ENCODE peak calls at places on chromosomes 13 and 19, in eight cellular contexts. D is GM23338; G is NB4; E is BE2C; Q is AG10803; K is thoracic aorta; Y is fibroblast of mammary gland; S is stimulated activated naive CD4-positive, alpha-beta T cell. O is an unnamed sample.

GRCh38 chr19:9205506-9206113 is 13.8 kb downstream of the OR7D4 start:
- DNase-seq in D (peak; percentile 79), G (peak; percentile 83), E (peak; percentile 78), Q (peak; percentile 59), K (peak; percentile 3), Y (peak; percentile 62), S (peak; percentile 31), O (peak; percentile 68)

GRCh38 chr13:105638446-105638845 is 897.0 kb downstream of the EFNB2 start:
- DNase-seq in D (no peak), G (no peak), E (no peak), Q (no peak), K (no peak), Y (no peak), S (no peak), O (no peak)

GRCh38 chr13:102913924-102914628 is 68.2 kb downstream of the ERCC5 start:
- DNase-seq in D (no peak), G (no peak), E (no peak), Q (peak; percentile 51), K (no peak), Y (peak; percentile 55), S (no peak), O (no peak)

GRCh38 chr19:2330632-2331284 is 2.3 kb downstream of the SPPL2B start:
- DNase-seq in D (no peak), G (peak; percentile 66), E (no peak), Q (no peak), K (no peak), Y (no peak), S (no peak), O (no peak)

GRCh38 chr19:37932985-37933953 is 26.3 kb downstream of the SIPA1L3 start:
- DNase-seq in D (no peak), G (peak; percentile 71), E (peak; percentile 53), Q (peak; percentile 35), K (no peak), Y (peak; percentile 48), S (no peak), O (no peak)

GRCh38 chr13:111908391-111908790 is 158.6 kb upstream of the SOX1 start:
- DNase-seq in D (no peak), G (no peak), E (no peak), Q (no peak), K (no peak), Y (no peak), S (no peak), O (no peak)

GRCh38 chr13:112754281-112755025 is 64.6 kb downstream of the ATP11A start:
- DNase-seq in D (no peak), G (no peak), E (no peak), Q (no peak), K (no peak), Y (no peak), S (no peak), O (no peak)

GRCh38 chr13:32115069-32115468 is 83.5 kb downstream of the FRY start:
- DNase-seq in D (no peak), G (peak; percentile 70), E (no peak), Q (no peak), K (no peak), Y (no peak), S (no peak), O (no peak)

GRCh38 chr13:110108348-110109139 is 198.4 kb downstream of the COL4A1 start:
- DNase-seq in D (peak; percentile 70), G (peak; percentile 91), E (peak; percentile 50), Q (peak; percentile 90), K (peak; percentile 53), Y (peak; percentile 90), S (no peak), O (peak; percentile 83)

GRCh38 chr19:57317503-57317902 is 2.8 kb upstream of the ZNF543 start:
- DNase-seq in D (peak; percentile 66), G (no peak), E (peak; percentile 21), Q (no peak), K (no peak), Y (no peak), S (no peak), O (no peak)

GRCh38 chr19:33376423-33376822 is 2.9 kb downstream of the CEBPG start:
- DNase-seq in D (no peak), G (no peak), E (no peak), Q (peak; percentile 88), K (peak; percentile 66), Y (peak; percentile 96), S (no peak), O (no peak)

GRCh38 chr13:52961196-52961845 is 67.3 kb upstream of the OLFM4 start:
- DNase-seq in D (peak; percentile 61), G (no peak), E (no peak), Q (no peak), K (no peak), Y (no peak), S (no peak), O (no peak)

GRCh38 chr13:67736646-67737420 is 506.7 kb upstream of the PCDH9 start:
- DNase-seq in D (peak; percentile 77), G (peak; percentile 30), E (peak; percentile 53), Q (peak; percentile 31), K (no peak), Y (peak; percentile 92), S (no peak), O (peak; percentile 40)

GRCh38 chr13:113650275-113650674 is 7.7 kb downstream of the ATP4B start:
- DNase-seq in D (no peak), G (no peak), E (peak; percentile 6), Q (no peak), K (no peak), Y (no peak), S (no peak), O (no peak)

GRCh38 chr19:35692010-35692409 is 12.3 kb upstream of the ZBTB32 start:
- DNase-seq in D (no peak), G (no peak), E (no peak), Q (no peak), K (no peak), Y (no peak), S (no peak), O (no peak)

GRCh38 chr19:20067898-20068297 is 9.9 kb upstream of the ZNF90 start:
- DNase-seq in D (peak; percentile 85), G (no peak), E (no peak), Q (no peak), K (no peak), Y (no peak), S (no peak), O (no peak)

GRCh38 chr19:31897292-31897691 is 448.1 kb upstream of the ZNF507 start:
- DNase-seq in D (no peak), G (no peak), E (no peak), Q (no peak), K (no peak), Y (no peak), S (no peak), O (no peak)

GRCh38 chr19:3243851-3244700 is 19.6 kb downstream of the CELF5 start:
- DNase-seq in D (peak; percentile 88), G (peak; percentile 63), E (no peak), Q (peak; percentile 46), K (no peak), Y (peak; percentile 52), S (peak; percentile 6), O (no peak)

GRCh38 chr19:35860818-35861639 is 4.3 kb downstream of the KIRREL2 start:
- DNase-seq in D (peak; percentile 98), G (no peak), E (no peak), Q (no peak), K (no peak), Y (no peak), S (no peak), O (no peak)

GRCh38 chr19:24054044-24054935 is 32.7 kb upstream of the ZNF254 start:
- DNase-seq in D (no peak), G (peak; percentile 75), E (no peak), Q (peak; percentile 84), K (no peak), Y (peak; percentile 96), S (no peak), O (no peak)

GRCh38 chr19:17579523-17580244 is 24.2 kb downstream of the COLGALT1 start:
- DNase-seq in D (peak; percentile 97), G (peak; percentile 63), E (peak; percentile 93), Q (peak; percentile 40), K (no peak), Y (peak; percentile 72), S (no peak), O (peak; percentile 78)

GRCh38 chr19:16957151-16957662 is 68.4 kb downstream of the F2RL3 start:
- DNase-seq in D (no peak), G (peak; percentile 84), E (no peak), Q (peak; percentile 10), K (no peak), Y (peak; percentile 73), S (no peak), O (peak; percentile 47)

GRCh38 chr19:55591555-55591954 is 7.8 kb downstream of the FIZ1 start:
- DNase-seq in D (peak; percentile 79), G (peak; percentile 20), E (no peak), Q (no peak), K (no peak), Y (no peak), S (no peak), O (no peak)